ENCODE peak calls at places on chromosomes 5 and 9, in ten cellular contexts. One of them, this sample, is unnamed.

GRCh38 chr5:128116445-128116844 is 32.9 kb downstream of the SLC12A2 start:
- DNase-seq in heart left ventricle: no peak
- DNase-seq in NCI-H2029: no peak
- DNase-seq in activated T-helper 2 cell treated with anti-CD3 and anti-CD28 coated beads, Interferon-gamma antibody, Interleukin-2, Interleukin-4, amounts not matched to agents 10 μg/mL and 5 μg/mL and 100 μg/mL, durations not matched to agents 14 hours and 24 hours and 36 hours: no peak
- DNase-seq in HCT116: no peak
- DNase-seq in aorta: no peak
- DNase-seq in ACHN: no peak
- DNase-seq in G401: no peak
- DNase-seq in KBM-7: no peak
- DNase-seq in skeletal muscle cell: no peak
- DNase-seq in this sample: no peak

GRCh38 chr5:150398432-150399157 is 14.1 kb downstream of the CD74 start:
- DNase-seq in skeletal muscle cell: no peak
- DNase-seq in ACHN: no peak
- DNase-seq in KBM-7: peak
- DNase-seq in activated T-helper 2 cell treated with anti-CD3 and anti-CD28 coated beads, Interferon-gamma antibody, Interleukin-2, Interleukin-4, amounts not matched to agents 10 μg/mL and 5 μg/mL and 100 μg/mL, durations not matched to agents 14 hours and 24 hours and 36 hours: no peak
- DNase-seq in NCI-H2029: no peak
- DNase-seq in heart left ventricle: no peak
- DNase-seq in HCT116: no peak
- DNase-seq in aorta: no peak
- DNase-seq in G401: no peak
- DNase-seq in this sample: no peak

GRCh38 chr9:107807183-107807582 is 317.6 kb upstream of the KLF4 start:
- DNase-seq in heart left ventricle: no peak
- DNase-seq in aorta: no peak
- DNase-seq in G401: no peak
- DNase-seq in ACHN: no peak
- DNase-seq in KBM-7: no peak
- DNase-seq in HCT116: no peak
- DNase-seq in skeletal muscle cell: peak
- DNase-seq in activated T-helper 2 cell treated with anti-CD3 and anti-CD28 coated beads, Interferon-gamma antibody, Interleukin-2, Interleukin-4, amounts not matched to agents 10 μg/mL and 5 μg/mL and 100 μg/mL, durations not matched to agents 14 hours and 24 hours and 36 hours: no peak
- DNase-seq in NCI-H2029: no peak
- DNase-seq in this sample: no peak

GRCh38 chr9:81499021-81499454 is 190.3 kb downstream of the TLE1 start:
- DNase-seq in activated T-helper 2 cell treated with anti-CD3 and anti-CD28 coated beads, Interferon-gamma antibody, Interleukin-2, Interleukin-4, amounts not matched to agents 10 μg/mL and 5 μg/mL and 100 μg/mL, durations not matched to agents 14 hours and 24 hours and 36 hours: no peak
- DNase-seq in aorta: peak
- DNase-seq in HCT116: no peak
- DNase-seq in KBM-7: no peak
- DNase-seq in heart left ventricle: peak
- DNase-seq in NCI-H2029: no peak
- DNase-seq in G401: peak
- DNase-seq in ACHN: no peak
- DNase-seq in skeletal muscle cell: peak
- DNase-seq in this sample: no peak

GRCh38 chr5:55629790-55630189 is 82.3 kb downstream of the SLC38A9 start:
- DNase-seq in heart left ventricle: no peak
- DNase-seq in skeletal muscle cell: no peak
- DNase-seq in KBM-7: no peak
- DNase-seq in ACHN: no peak
- DNase-seq in HCT116: no peak
- DNase-seq in G401: no peak
- DNase-seq in aorta: no peak
- DNase-seq in NCI-H2029: no peak
- DNase-seq in activated T-helper 2 cell treated with anti-CD3 and anti-CD28 coated beads, Interferon-gamma antibody, Interleukin-2, Interleukin-4, amounts not matched to agents 10 μg/mL and 5 μg/mL and 100 μg/mL, durations not matched to agents 14 hours and 24 hours and 36 hours: no peak
- DNase-seq in this sample: no peak

GRCh38 chr5:10975915-10976314 is 214.9 kb upstream of the DAP start:
- DNase-seq in heart left ventricle: no peak
- DNase-seq in HCT116: no peak
- DNase-seq in KBM-7: no peak
- DNase-seq in G401: no peak
- DNase-seq in activated T-helper 2 cell treated with anti-CD3 and anti-CD28 coated beads, Interferon-gamma antibody, Interleukin-2, Interleukin-4, amounts not matched to agents 10 μg/mL and 5 μg/mL and 100 μg/mL, durations not matched to agents 14 hours and 24 hours and 36 hours: no peak
- DNase-seq in aorta: no peak
- DNase-seq in ACHN: no peak
- DNase-seq in skeletal muscle cell: no peak
- DNase-seq in NCI-H2029: no peak
- DNase-seq in this sample: no peak

GRCh38 chr9:124852829-124853531 is at the start of gene WDR38:
- DNase-seq in skeletal muscle cell: no peak
- DNase-seq in activated T-helper 2 cell treated with anti-CD3 and anti-CD28 coated beads, Interferon-gamma antibody, Interleukin-2, Interleukin-4, amounts not matched to agents 10 μg/mL and 5 μg/mL and 100 μg/mL, durations not matched to agents 14 hours and 24 hours and 36 hours: peak
- DNase-seq in heart left ventricle: peak
- DNase-seq in G401: peak
- DNase-seq in ACHN: peak
- DNase-seq in NCI-H2029: peak
- DNase-seq in KBM-7: peak
- DNase-seq in HCT116: peak
- DNase-seq in aorta: peak
- DNase-seq in this sample: no peak

GRCh38 chr9:95297760-95298159 is 19.7 kb downstream of the FANCC start:
- DNase-seq in NCI-H2029: no peak
- DNase-seq in HCT116: no peak
- DNase-seq in activated T-helper 2 cell treated with anti-CD3 and anti-CD28 coated beads, Interferon-gamma antibody, Interleukin-2, Interleukin-4, amounts not matched to agents 10 μg/mL and 5 μg/mL and 100 μg/mL, durations not matched to agents 14 hours and 24 hours and 36 hours: no peak
- DNase-seq in skeletal muscle cell: no peak
- DNase-seq in aorta: no peak
- DNase-seq in heart left ventricle: no peak
- DNase-seq in ACHN: no peak
- DNase-seq in G401: no peak
- DNase-seq in KBM-7: no peak
- DNase-seq in this sample: no peak

GRCh38 chr5:15694694-15695093 is 194.7 kb downstream of the FBXL7 start:
- DNase-seq in heart left ventricle: no peak
- DNase-seq in aorta: no peak
- DNase-seq in KBM-7: no peak
- DNase-seq in activated T-helper 2 cell treated with anti-CD3 and anti-CD28 coated beads, Interferon-gamma antibody, Interleukin-2, Interleukin-4, amounts not matched to agents 10 μg/mL and 5 μg/mL and 100 μg/mL, durations not matched to agents 14 hours and 24 hours and 36 hours: no peak
- DNase-seq in HCT116: no peak
- DNase-seq in NCI-H2029: no peak
- DNase-seq in ACHN: no peak
- DNase-seq in skeletal muscle cell: peak
- DNase-seq in G401: no peak
- DNase-seq in this sample: no peak

GRCh38 chr5:44603496-44604272 is 205.1 kb upstream of the MRPS30 start:
- DNase-seq in aorta: no peak
- DNase-seq in KBM-7: peak
- DNase-seq in heart left ventricle: no peak
- DNase-seq in activated T-helper 2 cell treated with anti-CD3 and anti-CD28 coated beads, Interferon-gamma antibody, Interleukin-2, Interleukin-4, amounts not matched to agents 10 μg/mL and 5 μg/mL and 100 μg/mL, durations not matched to agents 14 hours and 24 hours and 36 hours: no peak
- DNase-seq in ACHN: no peak
- DNase-seq in G401: no peak
- DNase-seq in NCI-H2029: no peak
- DNase-seq in skeletal muscle cell: no peak
- DNase-seq in HCT116: peak
- DNase-seq in this sample: no peak

GRCh38 chr5:36444582-36444999 is 142.9 kb upstream of the RANBP3L start:
- DNase-seq in HCT116: no peak
- DNase-seq in NCI-H2029: no peak
- DNase-seq in aorta: peak
- DNase-seq in G401: peak
- DNase-seq in activated T-helper 2 cell treated with anti-CD3 and anti-CD28 coated beads, Interferon-gamma antibody, Interleukin-2, Interleukin-4, amounts not matched to agents 10 μg/mL and 5 μg/mL and 100 μg/mL, durations not matched to agents 14 hours and 24 hours and 36 hours: no peak
- DNase-seq in heart left ventricle: peak
- DNase-seq in skeletal muscle cell: no peak
- DNase-seq in ACHN: no peak
- DNase-seq in KBM-7: no peak
- DNase-seq in this sample: no peak

GRCh38 chr9:15578719-15579118 is 25.9 kb downstream of the CCDC171 start:
- DNase-seq in G401: no peak
- DNase-seq in activated T-helper 2 cell treated with anti-CD3 and anti-CD28 coated beads, Interferon-gamma antibody, Interleukin-2, Interleukin-4, amounts not matched to agents 10 μg/mL and 5 μg/mL and 100 μg/mL, durations not matched to agents 14 hours and 24 hours and 36 hours: no peak
- DNase-seq in skeletal muscle cell: no peak
- DNase-seq in aorta: peak
- DNase-seq in NCI-H2029: no peak
- DNase-seq in KBM-7: no peak
- DNase-seq in ACHN: no peak
- DNase-seq in heart left ventricle: no peak
- DNase-seq in HCT116: no peak
- DNase-seq in this sample: no peak

GRCh38 chr5:10457682-10458574 is 16.2 kb downstream of the ROPN1L start:
- DNase-seq in G401: no peak
- DNase-seq in heart left ventricle: peak
- DNase-seq in skeletal muscle cell: no peak
- DNase-seq in ACHN: no peak
- DNase-seq in activated T-helper 2 cell treated with anti-CD3 and anti-CD28 coated beads, Interferon-gamma antibody, Interleukin-2, Interleukin-4, amounts not matched to agents 10 μg/mL and 5 μg/mL and 100 μg/mL, durations not matched to agents 14 hours and 24 hours and 36 hours: no peak
- DNase-seq in NCI-H2029: no peak
- DNase-seq in HCT116: no peak
- DNase-seq in KBM-7: no peak
- DNase-seq in aorta: no peak
- DNase-seq in this sample: no peak